ENCODE peak calls at places on chromosomes 13 and 19, in six cellular contexts. One of them, this sample, is unnamed. For H3K27me3, the result is how much of the 10 kb centered on the place peaks cover.

GRCh38 chr19:17469371-17470203 is 737 bp upstream of the SLC27A1 start:
- DNase-seq in ovary: peak
- DNase-seq in lower lobe of right lung: peak
- DNase-seq in fibroblast of lung: peak
- DNase-seq in GM06990: no peak
- DNase-seq in suprapubic skin: peak
- DNase-seq in this sample: peak

GRCh38 chr19:29535432-29535831 is 9.6 kb downstream of the VSTM2B start:
- DNase-seq in lower lobe of right lung: no peak
- DNase-seq in suprapubic skin: no peak
- DNase-seq in ovary: no peak
- DNase-seq in GM06990: no peak
- DNase-seq in fibroblast of lung: no peak
- DNase-seq in this sample: no peak

GRCh38 chr13:38490657-38491056 is 141.0 kb downstream of the UFM1 start:
- DNase-seq in ovary: no peak
- DNase-seq in suprapubic skin: no peak
- DNase-seq in fibroblast of lung: no peak
- DNase-seq in GM06990: no peak
- DNase-seq in lower lobe of right lung: no peak
- DNase-seq in this sample: no peak

GRCh38 chr13:110109910-110110309 is 197.0 kb downstream of the COL4A1 start:
- DNase-seq in GM06990: no peak
- DNase-seq in lower lobe of right lung: no peak
- DNase-seq in ovary: peak
- DNase-seq in suprapubic skin: no peak
- DNase-seq in fibroblast of lung: peak
- DNase-seq in this sample: peak

GRCh38 chr19:49861127-49861526 is 6.2 kb downstream of the PNKP start:
- DNase-seq in GM06990: no peak
- DNase-seq in fibroblast of lung: peak
- DNase-seq in suprapubic skin: peak
- DNase-seq in ovary: peak
- DNase-seq in lower lobe of right lung: peak
- DNase-seq in this sample: no peak

GRCh38 chr13:36850790-36851438 is 31.9 kb downstream of the RFXAP start:
- DNase-seq in lower lobe of right lung: no peak
- DNase-seq in fibroblast of lung: no peak
- DNase-seq in ovary: no peak
- DNase-seq in suprapubic skin: no peak
- DNase-seq in GM06990: no peak
- DNase-seq in this sample: no peak

GRCh38 chr13:85586422-85586831 is 212.8 kb downstream of the SLITRK6 start:
- DNase-seq in fibroblast of lung: peak
- DNase-seq in suprapubic skin: no peak
- DNase-seq in GM06990: no peak
- DNase-seq in lower lobe of right lung: no peak
- DNase-seq in ovary: no peak
- DNase-seq in this sample: no peak

GRCh38 chr13:73874460-73874859 is 259.7 kb downstream of the KLF12 start:
- DNase-seq in fibroblast of lung: no peak
- DNase-seq in ovary: no peak
- DNase-seq in GM06990: no peak
- DNase-seq in lower lobe of right lung: no peak
- DNase-seq in suprapubic skin: no peak
- DNase-seq in this sample: no peak

GRCh38 chr13:40895715-40896184 is 106.3 kb downstream of the SLC25A15 start:
- DNase-seq in ovary: no peak
- DNase-seq in suprapubic skin: no peak
- DNase-seq in GM06990: no peak
- DNase-seq in lower lobe of right lung: no peak
- DNase-seq in fibroblast of lung: no peak
- DNase-seq in this sample: no peak

GRCh38 chr13:40994581-40995230 is 24.4 kb downstream of the ELF1 start:
- DNase-seq in lower lobe of right lung: no peak
- DNase-seq in GM06990: peak
- DNase-seq in suprapubic skin: no peak
- DNase-seq in fibroblast of lung: no peak
- DNase-seq in ovary: no peak
- DNase-seq in this sample: no peak

GRCh38 chr13:75901509-75901908 is 265.4 kb downstream of the LMO7 start:
- DNase-seq in suprapubic skin: no peak
- DNase-seq in ovary: no peak
- DNase-seq in lower lobe of right lung: no peak
- DNase-seq in GM06990: no peak
- DNase-seq in fibroblast of lung: no peak
- DNase-seq in this sample: no peak

GRCh38 chr13:98284677-98285076 is 107.6 kb upstream of the RNF113B start:
- DNase-seq in ovary: no peak
- DNase-seq in GM06990: no peak
- DNase-seq in suprapubic skin: no peak
- DNase-seq in fibroblast of lung: no peak
- DNase-seq in lower lobe of right lung: no peak
- DNase-seq in this sample: no peak

GRCh38 chr19:290539-291521 is at the start of gene PLPP2:
- DNase-seq in GM06990: no peak
- DNase-seq in suprapubic skin: no peak
- DNase-seq in lower lobe of right lung: peak
- DNase-seq in fibroblast of lung: peak
- DNase-seq in ovary: no peak
- DNase-seq in this sample: no peak

GRCh38 chr19:20928371-20928770 is 5.3 kb downstream of the ZNF85 start:
- DNase-seq in GM06990: no peak
- DNase-seq in suprapubic skin: no peak
- DNase-seq in fibroblast of lung: peak
- DNase-seq in ovary: no peak
- DNase-seq in lower lobe of right lung: no peak
- DNase-seq in this sample: no peak

GRCh38 chr19:41095703-41096102 is 7.5 kb downstream of the CYP2A13 start:
- DNase-seq in fibroblast of lung: no peak
- DNase-seq in GM06990: no peak
- DNase-seq in suprapubic skin: no peak
- DNase-seq in lower lobe of right lung: no peak
- DNase-seq in ovary: no peak
- DNase-seq in this sample: no peak

GRCh38 chr19:19502808-19503602 is 12.3 kb downstream of the TSSK6 start:
- DNase-seq in GM06990: no peak
- DNase-seq in suprapubic skin: peak
- DNase-seq in lower lobe of right lung: peak
- DNase-seq in ovary: no peak
- DNase-seq in fibroblast of lung: no peak
- DNase-seq in this sample: no peak

GRCh38 chr19:17679526-17680234 is 8.5 kb downstream of the UNC13A start:
- DNase-seq in ovary: no peak
- DNase-seq in suprapubic skin: no peak
- DNase-seq in GM06990: no peak
- DNase-seq in fibroblast of lung: no peak
- DNase-seq in lower lobe of right lung: no peak
- DNase-seq in this sample: no peak

GRCh38 chr13:109989686-109990085 is 203.3 kb upstream of the IRS2 start:
- DNase-seq in suprapubic skin: no peak
- DNase-seq in fibroblast of lung: peak
- DNase-seq in ovary: no peak
- DNase-seq in lower lobe of right lung: no peak
- DNase-seq in GM06990: no peak
- DNase-seq in this sample: no peak

GRCh38 chr19:22532388-22533310 is 101.5 kb upstream of the ZNF492 start:
- DNase-seq in suprapubic skin: no peak
- DNase-seq in fibroblast of lung: no peak
- DNase-seq in GM06990: no peak
- DNase-seq in ovary: peak
- DNase-seq in lower lobe of right lung: peak
- DNase-seq in this sample: peak

GRCh38 chr13:35598790-35599369 is 122.4 kb upstream of the MAB21L1 start:
- DNase-seq in lower lobe of right lung: no peak
- DNase-seq in GM06990: no peak
- DNase-seq in fibroblast of lung: no peak
- DNase-seq in suprapubic skin: no peak
- DNase-seq in ovary: no peak
- DNase-seq in this sample: no peak

GRCh38 chr13:99993660-99994455 is 12.3 kb downstream of the ZIC2 start:
- DNase-seq in GM06990: no peak
- DNase-seq in lower lobe of right lung: no peak
- DNase-seq in suprapubic skin: no peak
- DNase-seq in fibroblast of lung: no peak
- DNase-seq in ovary: no peak
- DNase-seq in this sample: no peak

GRCh38 chr13:99995503-99996176 is 14.1 kb downstream of the ZIC2 start:
- DNase-seq in fibroblast of lung: peak
- DNase-seq in suprapubic skin: no peak
- DNase-seq in GM06990: no peak
- DNase-seq in ovary: no peak
- DNase-seq in lower lobe of right lung: no peak
- DNase-seq in this sample: no peak

GRCh38 chr13:99996177-99996705 is 14.7 kb downstream of the ZIC2 start:
- DNase-seq in fibroblast of lung: peak
- DNase-seq in lower lobe of right lung: no peak
- DNase-seq in suprapubic skin: no peak
- DNase-seq in ovary: no peak
- DNase-seq in GM06990: no peak
- DNase-seq in this sample: no peak

GRCh38 chr13:99992912-99993311 is 11.3 kb downstream of the ZIC2 start:
- DNase-seq in lower lobe of right lung: no peak
- DNase-seq in suprapubic skin: no peak
- DNase-seq in GM06990: no peak
- DNase-seq in ovary: no peak
- DNase-seq in fibroblast of lung: no peak
- DNase-seq in this sample: no peak

DNA sequence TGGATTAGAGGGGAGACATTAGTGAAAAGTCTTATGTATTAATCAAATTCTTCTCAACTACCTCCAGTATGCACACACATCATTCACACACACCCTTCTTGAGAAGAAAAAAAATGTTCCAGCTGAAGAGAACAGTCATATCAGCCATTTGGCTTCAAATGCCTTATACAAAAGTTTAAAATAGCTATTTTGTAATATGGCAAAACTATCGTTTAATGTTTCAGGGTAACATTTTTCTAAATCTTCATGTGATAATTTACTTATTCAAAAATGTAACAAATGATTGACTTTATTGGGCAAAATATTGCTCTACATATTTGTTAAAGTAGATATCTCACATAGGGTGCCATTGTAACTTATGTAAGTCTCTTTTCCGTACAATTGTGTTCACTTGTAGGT is 13.5 kb downstream of the ZIC2 start:
- DNase-seq in ovary: no peak
- DNase-seq in fibroblast of lung: no peak
- DNase-seq in GM06990: no peak
- DNase-seq in lower lobe of right lung: no peak
- DNase-seq in suprapubic skin: no peak
- DNase-seq in this sample: no peak
- H3K27me3 ChIP-seq in ovary: under half
- H3K27me3 ChIP-seq in fibroblast of lung: half or more
- H3K27me3 ChIP-seq in GM06990: under half
- H3K27me3 ChIP-seq in lower lobe of right lung: half or more
- H3K27me3 ChIP-seq in suprapubic skin: half or more
- H3K27me3 ChIP-seq in this sample: half or more

GRCh38 chr19:43435775-43436174 is 21.1 kb downstream of the TEX101 start:
- DNase-seq in GM06990: no peak
- DNase-seq in fibroblast of lung: no peak
- DNase-seq in suprapubic skin: no peak
- DNase-seq in ovary: no peak
- DNase-seq in lower lobe of right lung: no peak
- DNase-seq in this sample: no peak
- TF ChIP-seq CTCF in GM06990: no peak
- TF ChIP-seq CTCF in fibroblast of lung: no peak
- TF ChIP-seq CTCF in suprapubic skin: no peak
- TF ChIP-seq CTCF in ovary: no peak
- TF ChIP-seq CTCF in lower lobe of right lung: no peak
- TF ChIP-seq CTCF in this sample: no peak

GRCh38 chr13:27926644-27927434 is 7.0 kb downstream of the PDX1 start:
- DNase-seq in ovary: no peak
- DNase-seq in fibroblast of lung: no peak
- DNase-seq in lower lobe of right lung: no peak
- DNase-seq in GM06990: no peak
- DNase-seq in suprapubic skin: no peak
- DNase-seq in this sample: no peak

GRCh38 chr13:27925220-27925991 is 5.6 kb downstream of the PDX1 start:
- DNase-seq in ovary: no peak
- DNase-seq in suprapubic skin: no peak
- DNase-seq in GM06990: no peak
- DNase-seq in fibroblast of lung: no peak
- DNase-seq in lower lobe of right lung: no peak
- DNase-seq in this sample: no peak

GRCh38 chr13:27923794-27924528 is 4.2 kb downstream of the PDX1 start:
- DNase-seq in suprapubic skin: no peak
- DNase-seq in fibroblast of lung: no peak
- DNase-seq in lower lobe of right lung: no peak
- DNase-seq in ovary: no peak
- DNase-seq in GM06990: no peak
- DNase-seq in this sample: no peak

GRCh38 chr13:27922974-27923612 is 3.3 kb downstream of the PDX1 start:
- DNase-seq in GM06990: no peak
- DNase-seq in lower lobe of right lung: no peak
- DNase-seq in suprapubic skin: no peak
- DNase-seq in ovary: no peak
- DNase-seq in fibroblast of lung: no peak
- DNase-seq in this sample: no peak

DNA sequence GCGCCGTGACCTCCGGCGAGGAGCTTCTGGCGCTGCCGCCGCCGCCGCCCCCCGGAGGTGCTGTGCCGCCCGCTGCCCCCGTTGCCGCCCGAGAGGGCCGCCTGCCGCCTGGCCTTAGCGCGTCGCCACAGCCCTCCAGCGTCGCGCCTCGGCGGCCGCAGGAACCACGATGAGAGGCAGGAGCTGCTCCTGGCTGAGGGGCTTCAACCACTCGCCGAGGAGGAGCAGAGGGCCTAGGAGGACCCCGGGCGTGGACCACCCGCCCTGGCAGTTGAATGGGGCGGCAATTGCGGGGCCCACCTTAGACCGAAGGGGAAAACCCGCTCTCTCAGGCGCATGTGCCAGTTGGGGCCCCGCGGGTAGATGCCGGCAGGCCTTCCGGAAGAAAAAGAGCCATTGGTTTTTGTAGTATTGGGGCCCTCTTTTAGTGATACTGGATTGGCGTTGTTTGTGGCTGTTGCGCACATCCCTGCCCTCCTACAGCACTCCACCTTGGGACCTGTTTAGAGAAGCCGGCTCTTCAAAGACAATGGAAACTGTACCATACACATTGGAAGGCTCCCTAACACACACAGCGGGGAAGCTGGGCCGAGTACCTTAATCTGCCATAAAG is 4.8 kb downstream of the PDX1 start:
- DNase-seq in lower lobe of right lung: no peak
- DNase-seq in fibroblast of lung: no peak
- DNase-seq in suprapubic skin: no peak
- DNase-seq in GM06990: no peak
- DNase-seq in ovary: no peak
- DNase-seq in this sample: no peak
- H3K4me3 ChIP-seq in lower lobe of right lung: no peak
- H3K4me3 ChIP-seq in fibroblast of lung: no peak
- H3K4me3 ChIP-seq in suprapubic skin: no peak
- H3K4me3 ChIP-seq in GM06990: no peak
- H3K4me3 ChIP-seq in ovary: no peak
- H3K4me3 ChIP-seq in this sample: no peak

DNA sequence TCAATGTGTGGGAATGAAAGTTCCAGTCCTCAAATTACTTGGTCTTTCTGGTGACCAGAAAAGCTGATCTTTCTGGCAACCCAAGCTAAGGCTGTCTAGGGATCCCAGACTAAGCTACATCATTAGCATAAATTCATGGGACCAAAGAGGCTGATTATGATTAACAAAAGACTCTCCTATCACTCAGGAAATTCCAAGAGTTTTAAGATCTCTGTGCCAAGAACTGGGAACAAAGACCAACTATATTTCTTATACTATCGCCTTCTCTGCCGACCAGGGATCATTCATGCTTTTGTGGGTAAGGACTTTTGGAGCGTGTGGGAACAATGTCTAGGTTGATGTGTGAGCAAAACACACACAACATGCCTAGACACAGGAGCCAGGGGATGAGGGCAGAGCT is 31.5 kb upstream of the ZNF507 start:
- DNase-seq in suprapubic skin: no peak
- DNase-seq in GM06990: no peak
- DNase-seq in ovary: no peak
- DNase-seq in fibroblast of lung: no peak
- DNase-seq in lower lobe of right lung: no peak
- DNase-seq in this sample: no peak
- H3K27me3 ChIP-seq in suprapubic skin: under half
- H3K27me3 ChIP-seq in GM06990: under half
- H3K27me3 ChIP-seq in ovary: under half
- H3K27me3 ChIP-seq in fibroblast of lung: under half
- H3K27me3 ChIP-seq in lower lobe of right lung: under half
- H3K27me3 ChIP-seq in this sample: half or more

This sample was measured in left ventricle myocardium inferior.